ENCODE peak calls at places on chromosomes 7 and 10, in five cellular contexts. N is neural crest cell, G is BE2C, Y is adrenal gland, U is activated B cell treated with CpG ODN at 0.5 μM for 24 hours. R is an unnamed sample.

GRCh38 chr10:100065084-100065660 is 16.5 kb downstream of the CPN1 start:
- DNase-seq in N (no peak), G (no peak), Y (no peak), U (no peak), R (peak)

GRCh38 chr10:133379152-133379800 is at the start of gene PAOX:
- DNase-seq in N (peak), G (peak), Y (peak), U (peak), R (peak)

GRCh38 chr10:43090664-43091063 is 13.8 kb downstream of the RET start:
- DNase-seq in N (no peak), G (no peak), Y (no peak), U (no peak), R (no peak)

GRCh38 chr10:14032406-14032998 is 298.2 kb downstream of the FRMD4A start:
- DNase-seq in N (peak), G (peak), Y (no peak), U (peak), R (peak)

GRCh38 chr10:43347997-43348396 is 23.4 kb upstream of the FXYD4 start:
- DNase-seq in N (no peak), G (no peak), Y (no peak), U (no peak), R (no peak)

GRCh38 chr7:96739609-96740008 is 30.0 kb upstream of the SEM1 start:
- DNase-seq in N (no peak), G (no peak), Y (no peak), U (no peak), R (no peak)

GRCh38 chr7:128459394-128459878 is 3.8 kb downstream of the HILPDA start:
- DNase-seq in N (peak), G (peak), Y (peak), U (peak), R (peak)

GRCh38 chr7:17520941-17521340 is 222.5 kb downstream of the AHR start:
- DNase-seq in N (no peak), G (no peak), Y (no peak), U (no peak), R (no peak)

DNA sequence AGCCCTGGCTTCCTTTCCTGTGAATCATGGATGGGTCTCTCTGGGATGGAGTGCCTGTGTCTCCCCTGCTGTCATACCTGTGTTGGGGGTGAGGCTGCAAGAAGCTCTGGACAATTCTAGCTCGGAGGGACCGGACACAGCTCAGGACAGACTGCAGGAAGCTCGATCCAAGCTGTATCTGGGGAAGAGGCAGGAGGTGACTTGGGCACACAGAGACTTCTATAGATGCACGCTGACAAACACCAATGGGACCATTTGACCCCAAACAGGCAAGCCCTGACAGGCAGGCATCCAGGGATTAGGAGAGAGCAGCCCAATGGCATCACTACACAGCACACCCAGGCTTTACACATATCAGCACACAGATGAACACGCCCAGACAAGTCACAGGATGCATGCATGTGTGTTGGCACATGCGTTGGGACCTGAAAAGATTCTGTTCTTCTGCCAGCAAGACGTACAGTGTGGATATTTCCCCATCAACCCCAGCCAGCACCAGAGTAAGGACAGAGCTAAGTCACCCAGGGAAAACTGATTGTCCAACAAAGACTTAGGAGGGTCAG is 4.5 kb downstream of the LLCFC1 start:
- DNase-seq in N (no peak), G (no peak), Y (no peak), U (no peak), R (no peak)
- TF ChIP-seq CTCF in N (no peak), G (no peak), Y (no peak), U (no peak), R (no peak)

GRCh38 chr7:4164556-4164955 is 517.5 kb upstream of the FOXK1 start:
- DNase-seq in N (no peak), G (no peak), Y (no peak), U (no peak), R (no peak)
- TF ChIP-seq CTCF in N (peak), G (no peak), Y (no peak), U (no peak), R (no peak)

GRCh38 chr10:71368639-71369038 is 28.1 kb upstream of the CDH23 start:
- DNase-seq in N (no peak), G (no peak), Y (no peak), U (no peak), R (no peak)
- TF ChIP-seq CTCF in N (peak), G (peak), Y (no peak), U (no peak), R (no peak)

DNA sequence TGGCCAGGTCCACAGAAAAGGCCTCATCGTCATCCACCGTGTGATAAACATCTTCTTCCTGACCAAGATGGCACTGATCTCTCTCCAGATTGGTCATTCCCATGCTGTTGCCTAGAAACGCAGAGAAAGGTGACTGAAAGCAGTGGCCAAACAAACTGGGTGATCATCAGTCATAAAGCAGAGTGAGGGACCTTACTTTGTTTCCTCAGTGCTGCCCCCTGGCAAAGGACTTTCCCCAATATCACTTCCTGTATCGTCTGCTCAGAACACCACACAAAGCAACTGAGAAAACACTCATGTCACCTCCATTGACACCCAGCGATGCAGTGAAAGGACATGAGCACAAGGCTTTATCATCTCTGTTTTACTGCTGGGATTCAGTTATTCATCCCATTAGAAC is 40.0 kb upstream of the TM9SF3 start:
- DNase-seq in N (no peak), G (no peak), Y (no peak), U (no peak), R (no peak)
- TF ChIP-seq CTCF in N (peak), G (peak), Y (no peak), U (no peak), R (no peak)

DNA sequence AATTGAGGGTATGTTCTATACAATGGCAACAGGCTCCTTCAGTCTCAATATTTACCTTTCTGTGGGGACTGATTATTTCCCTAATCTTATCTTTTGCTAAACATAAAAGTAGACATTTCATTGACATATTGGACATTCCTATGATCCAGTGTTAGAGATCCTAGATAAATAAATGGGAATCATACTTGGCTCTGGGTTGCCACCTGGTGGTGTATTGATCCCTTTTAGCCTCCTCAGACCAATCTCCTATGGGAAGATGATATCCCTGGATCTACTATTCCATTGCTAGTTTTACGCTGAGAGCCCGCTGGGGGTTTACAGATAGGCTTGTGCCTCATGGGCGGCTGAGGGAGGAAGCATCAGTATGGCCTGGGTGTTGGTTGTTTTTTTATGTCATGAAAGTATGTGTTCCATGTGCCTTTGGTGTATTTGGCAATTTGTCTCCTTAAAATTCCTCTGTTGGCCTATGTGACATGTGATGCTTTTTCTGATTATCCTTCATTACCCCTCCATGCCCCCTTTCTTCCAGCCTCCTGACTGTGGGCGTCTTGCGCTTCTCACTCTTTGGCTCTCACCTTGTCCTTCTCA is 18.8 kb downstream of the CELF2 start:
- DNase-seq in N (peak), G (peak), Y (peak), U (no peak), R (peak)
- TF ChIP-seq CTCF in N (peak), G (peak), Y (peak), U (no peak), R (peak)

DNA sequence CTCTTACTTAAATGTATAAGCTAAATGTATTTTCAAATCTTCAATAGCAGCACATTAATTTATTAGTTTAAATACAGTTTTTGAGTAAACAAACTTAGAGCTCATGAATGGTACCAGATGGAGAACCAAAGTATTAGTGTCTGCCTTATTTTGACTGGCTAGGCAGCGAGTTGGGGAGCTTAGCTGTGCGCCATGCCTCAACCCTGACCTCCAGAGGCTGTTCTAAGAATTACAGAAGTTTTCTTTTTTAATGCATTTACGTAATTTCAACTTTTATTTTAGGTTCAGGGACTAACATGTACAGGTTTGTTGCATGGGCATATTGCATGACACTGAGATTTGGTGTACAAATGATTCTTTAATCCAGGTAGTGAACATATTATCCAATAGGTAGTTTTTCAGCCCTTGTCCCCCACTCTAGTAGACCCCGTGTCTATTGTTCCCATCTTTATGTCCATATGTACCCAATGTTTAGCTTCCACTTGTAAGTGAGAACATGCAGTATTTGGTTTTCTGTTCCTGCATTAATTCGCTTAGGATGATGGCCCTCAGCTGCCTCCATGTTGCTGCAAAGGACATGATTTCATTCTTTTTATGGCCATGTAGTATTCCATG is 166.8 kb downstream of the IQUB start:
- DNase-seq in N (peak), G (peak), Y (no peak), U (no peak), R (peak)
- TF ChIP-seq CTCF in N (peak), G (peak), Y (peak), U (no peak), R (peak)

DNA sequence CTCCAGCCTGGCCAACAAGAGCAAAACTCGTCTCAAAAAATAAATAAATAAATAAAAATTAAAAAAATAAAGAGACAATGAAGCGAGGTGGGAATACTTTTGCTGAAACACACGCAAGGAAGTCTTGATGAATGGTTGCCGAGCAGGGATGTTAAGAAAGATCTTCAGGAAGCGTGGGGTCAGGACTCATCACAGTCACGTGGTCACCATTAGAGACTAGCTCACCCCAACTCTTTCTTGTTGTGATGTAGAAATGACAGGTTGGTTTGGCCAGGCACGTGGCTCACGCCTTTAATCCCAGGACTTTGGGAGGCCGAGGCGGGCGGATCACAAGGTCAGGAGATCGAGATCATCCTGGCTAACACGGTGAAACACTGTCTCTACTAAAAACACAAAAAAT is 28.9 kb upstream of the BAIAP2L1 start:
- DNase-seq in N (no peak), G (no peak), Y (no peak), U (no peak), R (no peak)
- TF ChIP-seq CTCF in N (no peak), G (no peak), Y (no peak), U (no peak), R (no peak)

GRCh38 chr10:63896992-63897391 is 375.8 kb downstream of the REEP3 start:
- DNase-seq in N (no peak), G (no peak), Y (no peak), U (no peak), R (no peak)

GRCh38 chr10:63901916-63902315 is 380.7 kb downstream of the REEP3 start:
- DNase-seq in N (no peak), G (no peak), Y (no peak), U (no peak), R (no peak)

GRCh38 chr10:63901228-63901627 is 380.0 kb downstream of the REEP3 start:
- DNase-seq in N (no peak), G (no peak), Y (no peak), U (no peak), R (no peak)
- TF ChIP-seq CTCF in N (peak), G (peak), Y (no peak), U (no peak), R (peak)

DNA sequence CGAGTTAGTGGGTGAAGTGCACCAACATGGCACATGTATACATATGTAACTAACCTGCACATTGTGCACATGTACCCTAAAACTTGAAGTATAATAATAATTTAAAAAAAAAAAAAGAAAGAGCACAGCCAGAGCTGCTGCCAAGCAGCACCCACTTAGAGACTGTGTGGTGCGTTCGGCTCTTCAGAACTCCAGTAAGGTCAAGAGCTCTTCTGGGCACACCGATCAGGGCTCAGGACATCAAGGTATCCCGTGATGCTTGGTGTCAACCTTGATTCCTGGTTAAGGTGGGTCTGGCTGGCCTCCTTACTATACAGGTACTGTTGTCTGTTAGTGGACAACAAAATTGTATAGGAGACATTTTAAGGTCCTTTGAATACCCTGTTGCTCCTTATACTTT is 385.7 kb upstream of the AKR1E2 start:
- DNase-seq in N (no peak), G (no peak), Y (no peak), U (no peak), R (no peak)
- TF ChIP-seq CTCF in N (no peak), G (no peak), Y (no peak), U (no peak), R (no peak)